ENCODE peak calls at places on chromosome 1, in four cellular contexts. U, X, H and A are unnamed samples.
A peak's percentile ranks its signal among the peaks of the same experiment; 100 is the strongest.

GRCh38 chr1:16145030-16145987 is 10.6 kb downstream of the EPHA2 start:
- DNase-seq in U (no peak), X (no peak), H (peak; percentile 68), A (no peak)

GRCh38 chr1:43284711-43285110 is 670 bp downstream of the C1orf210 start:
- DNase-seq in U (no peak), X (no peak), H (no peak), A (no peak)

GRCh38 chr1:240405751-240406150 is 206.2 kb downstream of the GREM2 start:
- DNase-seq in U (no peak), X (no peak), H (no peak), A (no peak)

GRCh38 chr1:237042892-237043576 is 1.1 kb downstream of the RYR2 start:
- DNase-seq in U (no peak), X (no peak), H (no peak), A (peak; percentile 30)

GRCh38 chr1:18397636-18398035 is 83.1 kb upstream of the KLHDC7A start:
- DNase-seq in U (no peak), X (no peak), H (no peak), A (no peak)

GRCh38 chr1:222018051-222018450 is 276.2 kb upstream of the DUSP10 start:
- DNase-seq in U (no peak), X (no peak), H (no peak), A (no peak)

GRCh38 chr1:39381839-39382238 is 109.6 kb upstream of the BMP8A start:
- DNase-seq in U (no peak), X (no peak), H (no peak), A (no peak)

GRCh38 chr1:229225331-229225782 is 45.6 kb upstream of the RAB4A start:
- DNase-seq in U (no peak), X (no peak), H (peak; percentile 61), A (no peak)

GRCh38 chr1:203129501-203130231 is 2.1 kb downstream of the ADORA1 start:
- DNase-seq in U (no peak), X (no peak), H (no peak), A (no peak)

GRCh38 chr1:91700771-91701493 is 185.0 kb downstream of the TGFBR3 start:
- DNase-seq in U (no peak), X (no peak), H (no peak), A (no peak)

GRCh38 chr1:206074839-206075238 is 21.9 kb downstream of the RHEX start:
- DNase-seq in U (no peak), X (no peak), H (no peak), A (no peak)

GRCh38 chr1:74731399-74732052 is 1.3 kb downstream of the CRYZ start:
- DNase-seq in U (no peak), X (no peak), H (peak; percentile 92), A (no peak)

GRCh38 chr1:15941899-15942660 is 33.8 kb downstream of the ZBTB17 start:
- DNase-seq in U (no peak), X (no peak), H (no peak), A (no peak)

GRCh38 chr1:209702832-209703231 is 1.8 kb upstream of the HSD11B1 start:
- DNase-seq in U (no peak), X (no peak), H (no peak), A (no peak)

GRCh38 chr1:85578321-85579295 is 2.0 kb upstream of the CCN1 start:
- DNase-seq in U (no peak), X (no peak), H (peak; percentile 40), A (no peak)

GRCh38 chr1:214362188-214362882 is 81.4 kb downstream of the SMYD2 start:
- DNase-seq in U (no peak), X (no peak), H (no peak), A (no peak)

GRCh38 chr1:205977348-205978014 is 25.7 kb downstream of the RAB7B start:
- DNase-seq in U (peak; percentile 51), X (peak; percentile 82), H (peak; percentile 67), A (peak; percentile 87)

GRCh38 chr1:117671781-117672501 is 66.1 kb downstream of the TENT5C start:
- DNase-seq in U (no peak), X (no peak), H (peak; percentile 46), A (no peak)

GRCh38 chr1:98344726-98345125 is 316.8 kb upstream of the SNX7 start:
- DNase-seq in U (no peak), X (no peak), H (no peak), A (no peak)

GRCh38 chr1:119815361-119815760 is 4.1 kb upstream of the REG4 start:
- DNase-seq in U (no peak), X (no peak), H (no peak), A (no peak)

GRCh38 chr1:17195731-17196130 is 9.2 kb upstream of the PADI1 start:
- DNase-seq in U (no peak), X (no peak), H (no peak), A (no peak)

GRCh38 chr1:30872948-30873263 is 35.7 kb downstream of the SDC3 start:
- DNase-seq in U (no peak), X (no peak), H (no peak), A (no peak)

GRCh38 chr1:150165622-150166612 is 16.2 kb downstream of the PLEKHO1 start:
- DNase-seq in U (no peak), X (no peak), H (peak; percentile 39), A (peak; percentile 75)

DNA sequence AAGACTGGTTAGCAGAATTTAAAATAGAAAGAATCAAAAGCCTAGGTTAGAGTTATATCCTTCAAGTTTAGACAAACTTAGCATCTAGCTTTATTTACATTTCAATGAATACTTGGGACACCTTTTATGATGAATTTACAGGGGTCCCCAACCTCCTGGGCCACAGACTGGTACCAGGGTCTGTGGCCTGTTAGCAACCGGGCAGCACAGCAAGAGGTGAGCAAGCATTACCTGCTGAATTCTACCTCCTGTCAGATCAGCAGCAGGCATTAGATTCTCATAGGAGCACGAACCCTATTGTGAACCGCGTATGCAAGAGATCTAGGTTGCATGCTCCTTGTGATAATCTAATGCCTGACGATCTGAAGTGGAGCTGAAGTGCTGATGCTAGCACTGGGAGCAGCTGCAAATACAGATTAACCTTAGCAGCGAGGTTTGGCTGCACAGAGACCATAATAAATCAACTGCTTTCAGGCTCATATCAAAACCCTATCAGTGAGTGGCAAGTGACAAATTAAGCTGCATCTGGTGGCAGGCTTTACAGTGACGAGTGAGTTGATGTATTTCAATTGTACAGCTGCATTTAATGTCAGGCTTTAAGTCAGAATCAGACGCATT is 82.0 kb downstream of the UCHL5 start:
- DNase-seq in U (no peak), X (no peak), H (no peak), A (no peak)
- TF ChIP-seq SUZ12 in U (no peak), X (no peak), H (no peak), A (no peak)

GRCh38 chr1:2330511-2331199 is 60.7 kb downstream of the MORN1 start:
- DNase-seq in U (no peak), X (no peak), H (peak; percentile 69), A (no peak)

GRCh38 chr1:2326524-2326923 is 64.8 kb downstream of the MORN1 start:
- DNase-seq in U (no peak), X (no peak), H (no peak), A (no peak)

GRCh38 chr1:2328676-2329455 is 62.5 kb downstream of the MORN1 start:
- DNase-seq in U (no peak), X (no peak), H (no peak), A (no peak)

GRCh38 chr1:2330035-2330434 is 61.3 kb downstream of the MORN1 start:
- DNase-seq in U (no peak), X (no peak), H (no peak), A (no peak)

DNA sequence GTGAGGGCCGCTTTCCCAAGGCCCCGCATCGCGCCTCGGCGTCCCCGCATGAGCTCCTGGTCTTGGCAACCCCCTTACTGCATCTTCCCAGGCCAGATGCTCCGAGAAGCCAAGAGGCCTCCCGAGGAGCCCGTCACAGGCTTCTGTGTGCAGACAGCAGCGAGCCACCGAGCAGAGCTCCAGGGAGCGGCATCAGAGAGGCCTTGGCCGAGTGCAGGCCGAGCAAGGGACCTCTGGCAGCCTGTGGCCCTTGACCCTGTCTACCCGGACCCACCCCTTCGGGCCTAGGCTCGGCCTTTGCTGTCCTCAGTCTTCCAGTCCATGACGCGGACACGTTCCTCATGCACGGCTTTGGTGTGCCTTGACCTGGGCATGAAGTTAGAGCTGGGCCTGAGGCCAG is 63.5 kb downstream of the MORN1 start:
- DNase-seq in U (no peak), X (no peak), H (no peak), A (no peak)
- TF ChIP-seq SUZ12 in U (no peak), X (no peak), H (no peak), A (no peak)

GRCh38 chr1:193143285-193143684 is 21.5 kb downstream of the CDC73 start:
- DNase-seq in U (no peak), X (no peak), H (no peak), A (no peak)
- TF ChIP-seq SUZ12 in U (no peak), X (no peak), H (no peak), A (no peak)

GRCh38 chr1:36708587-36708986 is 225.9 kb upstream of the CSF3R start:
- DNase-seq in U (no peak), X (no peak), H (no peak), A (no peak)
- TF ChIP-seq SUZ12 in U (no peak), X (no peak), H (no peak), A (no peak)

GRCh38 chr1:107496002-107496401 is 355.2 kb downstream of the NTNG1 start:
- DNase-seq in U (no peak), X (no peak), H (no peak), A (no peak)

GRCh38 chr1:107494061-107494460 is 353.2 kb downstream of the NTNG1 start:
- DNase-seq in U (no peak), X (no peak), H (no peak), A (no peak)

GRCh38 chr1:107491582-107491981 is 350.7 kb downstream of the NTNG1 start:
- DNase-seq in U (no peak), X (no peak), H (no peak), A (no peak)

GRCh38 chr1:107493111-107493716 is 352.4 kb downstream of the NTNG1 start:
- DNase-seq in U (no peak), X (no peak), H (no peak), A (no peak)
- TF ChIP-seq SUZ12 in U (no peak), X (no peak), H (no peak), A (no peak)

GRCh38 chr1:10950316-10951172 is 61.9 kb upstream of the TARDBP start:
- DNase-seq in U (no peak), X (no peak), H (no peak), A (no peak)
- TF ChIP-seq SUZ12 in U (no peak), X (no peak), H (no peak), A (no peak)

GRCh38 chr1:69284508-69284907 is 283.2 kb upstream of the LRRC7 start:
- DNase-seq in U (no peak), X (peak; percentile 27), H (no peak), A (no peak)
- TF ChIP-seq SUZ12 in U (no peak), X (no peak), H (no peak), A (no peak)

GRCh38 chr1:181115367-181115684 is 26.8 kb downstream of the IER5 start:
- DNase-seq in U (no peak), X (no peak), H (no peak), A (no peak)

GRCh38 chr1:181114574-181115366 is 26.3 kb downstream of the IER5 start:
- DNase-seq in U (no peak), X (no peak), H (no peak), A (no peak)

GRCh38 chr1:181111559-181111958 is 23.1 kb downstream of the IER5 start:
- DNase-seq in U (no peak), X (no peak), H (peak; percentile 13), A (no peak)

GRCh38 chr1:181113061-181113695 is 24.7 kb downstream of the IER5 start:
- DNase-seq in U (no peak), X (no peak), H (peak; percentile 13), A (no peak)

GRCh38 chr1:181112071-181112929 is 23.8 kb downstream of the IER5 start:
- DNase-seq in U (no peak), X (no peak), H (peak; percentile 97), A (no peak)
- TF ChIP-seq SUZ12 in U (no peak), X (no peak), H (no peak), A (no peak)